ENCODE peak calls at places on chromosomes 16 and 17, in nine cellular contexts. Y, J, W, S, E, L, G, V and D are unnamed samples.

GRCh38 chr16:66668777-66669444 is 27.6 kb downstream of the CMTM4 start:
- DNase-seq in L (no peak), V (no peak), W (no peak), S (no peak), J (no peak), Y (peak), E (no peak), G (no peak), D (no peak)

GRCh38 chr17:57577751-57578607 is 167.1 kb downstream of the CCDC182 start:
- DNase-seq in L (peak), J (no peak), Y (no peak), G (no peak), V (no peak), W (peak), E (no peak), S (no peak), D (no peak)

GRCh38 chr17:59357929-59358328 is 26.5 kb downstream of the YPEL2 start:
- DNase-seq in J (no peak), S (no peak), E (no peak), G (no peak), L (peak), V (no peak), Y (peak), W (no peak), D (no peak)

GRCh38 chr16:85093705-85094104 is 18.6 kb downstream of the CIBAR2 start:
- DNase-seq in W (no peak), E (no peak), Y (no peak), J (no peak), S (no peak), G (no peak), V (no peak), L (no peak), D (no peak)

GRCh38 chr17:7023576-7024401 is 939 bp downstream of the BCL6B start:
- DNase-seq in Y (no peak), J (peak), W (peak), E (peak), G (peak), S (peak), V (peak), L (peak), D (peak)

GRCh38 chr16:57623251-57624043 is 5.0 kb upstream of the ADGRG1 start:
- DNase-seq in G (no peak), S (no peak), W (peak), V (no peak), E (no peak), Y (no peak), J (no peak), L (no peak), D (no peak)

GRCh38 chr17:14741516-14741915 is 440.6 kb downstream of the HS3ST3B1 start:
- DNase-seq in L (no peak), J (no peak), S (no peak), G (no peak), W (no peak), E (no peak), Y (no peak), V (no peak), D (no peak)

GRCh38 chr17:80034977-80035686 is 540 bp downstream of the TBC1D16 start:
- DNase-seq in L (no peak), G (no peak), J (peak), E (peak), W (no peak), S (no peak), Y (no peak), V (peak), D (peak)

GRCh38 chr17:29116652-29117439 is 63.4 kb downstream of the MYO18A start:
- DNase-seq in L (peak), V (peak), E (peak), Y (no peak), G (peak), S (peak), J (peak), W (peak), D (peak)